ENCODE peak calls at places on chromosomes 4 and X, in five cellular contexts. P, X, L, G and F are unnamed samples.

GRCh38 chr4:95197353-95197752 is 351.4 kb downstream of the UNC5C start:
- DNase-seq in G (no peak), L (no peak), X (no peak), P (no peak), F (no peak)

GRCh38 chrX:70422886-70423336 is at the start of gene GDPD2:
- DNase-seq in L (peak; percentile 50), G (no peak), X (no peak), P (peak; percentile 59), F (no peak)

GRCh38 chrX:37812110-37812509 is 32.3 kb downstream of the CYBB start:
- DNase-seq in L (no peak), X (no peak), P (no peak), G (no peak), F (no peak)

GRCh38 chrX:67288958-67289641 is 254.7 kb upstream of the AR start:
- DNase-seq in X (no peak), G (no peak), L (no peak), P (no peak), F (no peak)

GRCh38 chr4:89263265-89263664 is 44.3 kb downstream of the GPRIN3 start:
- DNase-seq in L (no peak), P (no peak), G (no peak), X (no peak), F (no peak)

GRCh38 chr4:83558693-83559092 is 22.8 kb downstream of the GPAT3 start:
- DNase-seq in P (no peak), L (no peak), X (no peak), G (no peak), F (no peak)

GRCh38 chr4:44186096-44186849 is 262.3 kb downstream of the KCTD8 start:
- DNase-seq in G (no peak), L (no peak), P (no peak), X (no peak), F (no peak)

GRCh38 chrX:46649421-46650260 is 76.1 kb downstream of the CHST7 start:
- DNase-seq in L (no peak), P (no peak), G (no peak), X (no peak), F (no peak)

GRCh38 chr4:151035321-151035720 is 20.2 kb upstream of the LRBA start:
- DNase-seq in P (no peak), L (peak; percentile 41), G (no peak), X (no peak), F (no peak)

GRCh38 chr4:53693909-53694308 is 102.6 kb upstream of the LNX1 start:
- DNase-seq in P (no peak), G (no peak), L (no peak), X (no peak), F (no peak)

GRCh38 chr4:86556791-86557415 is 37.2 kb upstream of the PTPN13 start:
- DNase-seq in L (no peak), P (no peak), G (no peak), X (no peak), F (no peak)

DNA sequence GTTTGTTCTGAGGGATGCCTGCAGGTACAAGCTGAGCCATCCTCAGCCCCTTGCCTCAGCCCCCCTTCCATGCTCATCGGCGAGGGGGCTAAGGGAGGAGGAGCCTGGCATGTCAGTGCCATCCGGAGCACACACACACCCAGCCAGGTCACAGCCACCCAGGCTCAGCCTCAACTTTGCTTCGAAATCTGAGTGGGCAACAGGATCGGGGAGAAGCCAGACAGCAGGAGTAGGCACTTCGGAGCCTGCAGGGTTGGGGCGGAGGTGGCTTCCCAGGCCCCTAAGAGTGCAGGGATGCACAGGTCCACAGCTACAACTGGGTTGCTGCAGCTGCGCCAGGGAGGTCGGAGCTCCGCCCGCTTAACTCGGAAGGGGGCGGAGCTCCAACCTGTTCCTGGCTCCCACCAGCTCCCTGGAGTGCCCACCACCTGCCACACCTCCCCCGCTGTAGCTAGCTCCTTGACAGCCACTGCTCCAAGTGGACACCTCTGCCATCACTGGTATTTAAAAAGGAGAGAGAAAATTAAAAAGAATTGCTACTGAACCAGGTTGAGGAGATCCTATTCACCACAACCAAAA is 192.9 kb upstream of the GALNT7 start:
- DNase-seq in G (no peak), L (no peak), P (peak; percentile 57), X (no peak), F (no peak)
- TF ChIP-seq ZNF274 in G (no peak), L (no peak), P (no peak), X (no peak), F (no peak)

GRCh38 chr4:2259541-2260267 is 2.2 kb downstream of the MXD4 start:
- DNase-seq in P (no peak), X (no peak), L (no peak), G (no peak), F (no peak)
- TF ChIP-seq ATF3 in P (no peak), X (no peak), L (no peak), G (no peak), F (no peak)

DNA sequence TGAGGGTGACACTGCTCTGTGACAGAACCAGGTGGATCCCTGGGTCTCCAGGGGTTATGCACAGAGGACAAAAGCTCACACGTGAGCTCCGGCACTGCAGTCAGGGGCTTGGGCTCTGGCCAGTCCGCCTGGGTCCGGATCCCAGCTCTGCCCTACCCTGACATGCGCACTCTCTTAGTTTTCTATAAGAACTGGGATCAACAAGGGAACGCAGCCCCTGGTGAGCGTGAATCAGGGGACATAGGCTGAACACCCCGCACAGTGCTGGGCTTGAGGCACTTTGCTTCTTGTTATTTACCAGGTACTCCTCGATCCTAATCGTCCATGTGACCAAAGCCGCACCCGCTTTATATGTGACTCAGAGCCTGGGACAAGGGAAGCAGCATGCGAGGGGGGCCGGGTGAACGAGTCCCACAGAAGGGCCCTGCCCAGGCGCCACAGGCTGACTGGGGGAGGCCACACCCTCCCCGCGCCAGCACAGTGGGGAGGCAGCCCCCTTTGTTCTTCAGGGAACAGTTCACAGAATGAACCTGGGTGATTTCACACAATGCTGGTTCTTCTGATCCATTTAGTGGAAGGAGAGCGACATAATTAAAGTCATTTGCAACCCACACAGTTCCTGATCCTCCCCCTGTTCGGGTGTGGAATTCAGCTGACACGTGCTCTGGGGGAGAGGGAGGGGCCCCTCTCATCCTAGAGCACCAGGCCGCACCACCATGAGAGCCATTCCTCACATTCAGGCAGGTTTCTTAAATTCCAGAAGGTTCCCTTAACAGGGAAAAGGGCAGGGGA is 55.5 kb downstream of the WFS1 start:
- DNase-seq in X (no peak), P (no peak), G (no peak), L (no peak), F (no peak)
- TF ChIP-seq ZNF274 in X (no peak), P (no peak), G (no peak), L (no peak), F (no peak)

GRCh38 chr4:104064650-104065577 is 345.1 kb upstream of the TACR3 start:
- DNase-seq in L (peak; percentile 39), P (peak; percentile 53), G (peak; percentile 23), X (peak; percentile 14), F (peak; percentile 56)
- TF ChIP-seq ATF3 in L (no peak), P (no peak), G (no peak), X (no peak), F (no peak)

GRCh38 chr4:8759987-8760386 is 111.7 kb downstream of the HMX1 start:
- DNase-seq in G (no peak), L (no peak), P (no peak), X (no peak), F (no peak)
- TF ChIP-seq ZNF274 in G (no peak), L (no peak), P (no peak), X (no peak), F (no peak)

GRCh38 chrX:22021721-22022120 is 10.4 kb upstream of the PHEX start:
- DNase-seq in X (no peak), L (no peak), P (no peak), G (no peak), F (no peak)
- TF ChIP-seq ATF3 in X (no peak), L (no peak), P (no peak), G (no peak), F (no peak)

GRCh38 chr4:134189480-134189879 is 12.1 kb downstream of the PABPC4L start:
- DNase-seq in P (no peak), L (no peak), X (no peak), G (no peak), F (no peak)
- TF ChIP-seq ZNF274 in P (no peak), L (no peak), X (no peak), G (no peak), F (no peak)

GRCh38 chr4:16626945-16627344 is 271.5 kb downstream of the LDB2 start:
- DNase-seq in X (no peak), P (no peak), G (no peak), L (no peak), F (no peak)
- TF ChIP-seq ATF3 in X (no peak), P (no peak), G (no peak), L (no peak), F (no peak)

GRCh38 chr4:111685205-111685604 is 460.0 kb upstream of the FAM241A start:
- DNase-seq in P (no peak), L (no peak), G (no peak), X (no peak), F (no peak)

GRCh38 chr4:111689214-111689613 is 456.0 kb upstream of the FAM241A start:
- DNase-seq in X (no peak), P (no peak), L (no peak), G (no peak), F (no peak)

GRCh38 chr4:111693754-111694153 is 451.5 kb upstream of the FAM241A start:
- DNase-seq in G (no peak), P (no peak), X (no peak), L (no peak), F (no peak)

GRCh38 chr4:111695677-111696076 is 449.6 kb upstream of the FAM241A start:
- DNase-seq in X (no peak), P (no peak), L (no peak), G (no peak), F (no peak)

GRCh38 chr4:111689731-111690130 is 455.5 kb upstream of the FAM241A start:
- DNase-seq in P (no peak), L (no peak), X (no peak), G (no peak), F (no peak)
- TF ChIP-seq ZNF274 in P (no peak), L (no peak), X (no peak), G (no peak), F (no peak)